ENCODE peak calls at places on chromosomes 3 and 15, in nine cellular contexts. T is HFFc6, X is IMR-90, W is AG04450, N is cardiac fibroblast, B is omental fat pad, I is endothelial cell, P is AG09309, A is ovary. O is an unnamed sample.

GRCh38 chr3:107315136-107315535 is 62.1 kb upstream of the CCDC54 start:
- DNase-seq in X (peak), W (no peak), N (peak), T (no peak), I (no peak), A (no peak), P (peak), B (no peak), O (no peak)

GRCh38 chr3:53680026-53680425 is 166.2 kb downstream of the CHDH start:
- DNase-seq in A (peak), I (no peak), P (no peak), B (no peak), N (peak), W (no peak), T (no peak), X (peak), O (no peak)

GRCh38 chr15:40939909-40940801 is 11.0 kb downstream of the DLL4 start:
- DNase-seq in A (no peak), B (no peak), P (no peak), W (no peak), N (no peak), I (peak), T (no peak), X (no peak), O (no peak)

GRCh38 chr3:105277656-105278055 is 89.1 kb upstream of the ALCAM start:
- DNase-seq in I (no peak), P (peak), X (peak), W (no peak), B (no peak), A (no peak), T (peak), N (peak), O (no peak)

GRCh38 chr3:12180218-12180617 is 21.5 kb upstream of the TIMP4 start:
- DNase-seq in N (peak), X (peak), A (peak), W (no peak), I (peak), P (no peak), T (no peak), B (no peak), O (no peak)

GRCh38 chr15:74227968-74228722 is 8.0 kb upstream of the CCDC33 start:
- DNase-seq in B (no peak), W (no peak), T (no peak), X (no peak), P (no peak), N (peak), I (no peak), A (peak), O (no peak)

GRCh38 chr15:59222906-59223579 is 16.4 kb downstream of the LDHAL6B start:
- DNase-seq in T (no peak), N (no peak), W (no peak), X (no peak), I (no peak), A (no peak), P (no peak), B (no peak), O (no peak)

GRCh38 chr3:37662708-37663107 is 199.0 kb upstream of the CTDSPL start:
- DNase-seq in I (no peak), B (no peak), T (no peak), X (no peak), W (no peak), P (no peak), N (no peak), A (no peak), O (no peak)

GRCh38 chr3:99927651-99928390 is 110.2 kb downstream of the CMSS1 start:
- DNase-seq in W (no peak), A (no peak), B (no peak), P (no peak), X (no peak), N (no peak), T (no peak), I (no peak), O (no peak)

GRCh38 chr3:120763601-120764000 is 21.1 kb downstream of the GTF2E1 start:
- DNase-seq in N (no peak), B (no peak), X (no peak), W (no peak), P (no peak), T (no peak), A (no peak), I (no peak), O (no peak)

GRCh38 chr15:36831915-36832310 is 252.5 kb downstream of the CDIN1 start:
- DNase-seq in W (no peak), T (no peak), B (no peak), A (no peak), X (no peak), I (no peak), N (no peak), P (no peak), O (no peak)

GRCh38 chr3:23607184-23607847 is 198.4 kb upstream of the UBE2E1 start:
- DNase-seq in W (no peak), I (no peak), T (no peak), P (no peak), N (peak), B (no peak), X (peak), A (no peak), O (no peak)

GRCh38 chr15:80999623-81000036 is 1.1 kb upstream of the TLNRD1 start:
- DNase-seq in T (no peak), I (no peak), N (no peak), W (no peak), A (no peak), P (no peak), X (no peak), B (no peak), O (no peak)

GRCh38 chr15:56919708-56920637 is 1.5 kb downstream of the TCF12 start:
- DNase-seq in B (no peak), T (no peak), A (peak), W (no peak), X (peak), P (no peak), I (peak), N (peak), O (no peak)

GRCh38 chr15:22891426-22892210 is 53.2 kb downstream of the NIPA2 start:
- DNase-seq in B (no peak), T (no peak), X (no peak), N (no peak), A (no peak), P (no peak), I (no peak), W (no peak), O (no peak)

GRCh38 chr15:22892333-22892732 is 53.9 kb downstream of the NIPA2 start:
- DNase-seq in P (no peak), N (no peak), I (no peak), B (no peak), A (no peak), T (no peak), X (no peak), W (no peak), O (no peak)

GRCh38 chr15:22895465-22896190 is 57.2 kb downstream of the NIPA2 start:
- DNase-seq in A (no peak), W (no peak), P (no peak), B (no peak), I (no peak), T (peak), N (no peak), X (peak), O (no peak)

GRCh38 chr15:22893881-22894280 is 55.4 kb downstream of the NIPA2 start:
- DNase-seq in N (no peak), X (no peak), I (no peak), B (no peak), W (no peak), T (no peak), P (no peak), A (no peak), O (no peak)

DNA sequence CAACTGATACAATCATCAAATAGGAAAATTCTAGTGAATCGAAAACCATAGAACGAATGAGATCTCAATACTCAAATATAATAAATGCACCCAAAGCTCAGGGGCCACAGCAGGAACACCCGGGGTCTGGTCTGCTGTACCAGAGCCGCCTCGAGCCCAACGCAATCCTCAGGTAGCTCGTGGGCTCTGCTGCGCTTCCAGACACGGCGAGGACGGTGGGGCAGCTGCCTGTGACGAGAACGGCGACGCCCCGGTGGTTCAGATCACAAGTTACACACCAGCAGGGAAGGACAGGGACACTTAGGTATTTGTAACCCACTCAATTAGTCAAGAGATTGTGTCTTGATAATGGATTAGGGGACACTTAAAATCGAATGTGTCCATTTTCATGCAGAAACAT is 54.6 kb downstream of the NIPA2 start:
- DNase-seq in I (no peak), X (no peak), T (no peak), W (no peak), B (no peak), A (no peak), P (no peak), N (no peak), O (no peak)
- TF ChIP-seq CTCF in I (no peak), X (no peak), T (no peak), W (no peak), B (no peak), A (no peak), P (no peak), N (no peak), O (no peak)

GRCh38 chr15:52349062-52349700 is 53.6 kb upstream of the MYO5C start:
- DNase-seq in T (peak), A (no peak), B (no peak), P (no peak), I (no peak), X (peak), N (peak), W (no peak), O (no peak)
- TF ChIP-seq CTCF in T (no peak), A (no peak), B (no peak), P (no peak), I (no peak), X (peak), N (no peak), W (no peak), O (no peak)

GRCh38 chr15:64656508-64656907 is 118.9 kb downstream of the RBPMS2 start:
- DNase-seq in A (no peak), X (no peak), I (no peak), N (no peak), T (no peak), B (no peak), P (no peak), W (no peak), O (no peak)

GRCh38 chr15:64651573-64652260 is 123.7 kb downstream of the RBPMS2 start:
- DNase-seq in B (no peak), W (no peak), N (no peak), X (peak), T (peak), P (no peak), I (no peak), A (no peak), O (no peak)

DNA sequence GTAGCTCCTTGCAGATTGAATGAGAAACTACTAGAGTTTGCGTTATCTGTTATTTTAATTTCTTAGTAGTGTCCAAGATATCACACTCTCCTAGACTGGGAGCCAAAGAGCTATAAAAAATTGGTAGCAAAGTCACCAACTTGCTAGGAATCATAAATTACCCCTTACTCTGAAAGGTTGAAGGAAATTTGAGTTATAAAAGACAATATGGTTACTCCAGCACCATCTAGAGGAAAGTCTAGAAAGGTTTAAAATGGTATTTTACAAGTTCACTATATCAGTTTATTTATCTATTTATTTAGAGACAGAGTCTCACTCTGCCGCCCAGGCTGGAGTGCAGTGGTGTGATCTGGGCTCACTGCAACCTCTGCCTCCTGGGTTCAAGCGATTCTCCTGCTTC is 121.6 kb downstream of the RBPMS2 start:
- DNase-seq in N (peak), T (no peak), B (no peak), P (no peak), I (no peak), W (no peak), X (peak), A (no peak), O (no peak)
- TF ChIP-seq CTCF in N (peak), T (peak), B (no peak), P (peak), I (no peak), W (peak), X (peak), A (no peak), O (peak)

GRCh38 chr3:119343719-119344118 is 49.5 kb downstream of the ARHGAP31 start:
- DNase-seq in X (no peak), I (no peak), P (no peak), B (no peak), A (no peak), W (no peak), N (no peak), T (no peak), O (no peak)
- TF ChIP-seq CTCF in X (no peak), I (no peak), P (no peak), B (no peak), A (no peak), W (no peak), N (no peak), T (no peak), O (no peak)

GRCh38 chr3:58419782-58420512 is 13.7 kb downstream of the PDHB start:
- DNase-seq in N (peak), I (no peak), B (no peak), A (no peak), W (no peak), T (peak), X (peak), P (no peak), O (no peak)
- TF ChIP-seq CTCF in N (peak), I (no peak), B (no peak), A (no peak), W (no peak), T (peak), X (no peak), P (peak), O (no peak)

GRCh38 chr3:31687020-31687802 is 154.5 kb downstream of the STT3B start:
- DNase-seq in T (no peak), P (no peak), N (no peak), W (no peak), B (no peak), X (no peak), A (no peak), I (no peak), O (no peak)

GRCh38 chr3:31693346-31693745 is 160.6 kb downstream of the STT3B start:
- DNase-seq in B (no peak), P (no peak), X (no peak), W (no peak), I (no peak), N (no peak), A (no peak), T (no peak), O (no peak)

GRCh38 chr3:31692714-31693113 is 160.0 kb downstream of the STT3B start:
- DNase-seq in W (no peak), N (no peak), P (no peak), B (no peak), A (no peak), T (no peak), I (no peak), X (no peak), O (no peak)

GRCh38 chr3:31688847-31689246 is 156.1 kb downstream of the STT3B start:
- DNase-seq in W (no peak), A (no peak), N (peak), I (no peak), X (no peak), B (no peak), P (no peak), T (no peak), O (no peak)
- TF ChIP-seq CTCF in W (no peak), A (no peak), N (no peak), I (no peak), X (no peak), B (no peak), P (no peak), T (no peak), O (no peak)

DNA sequence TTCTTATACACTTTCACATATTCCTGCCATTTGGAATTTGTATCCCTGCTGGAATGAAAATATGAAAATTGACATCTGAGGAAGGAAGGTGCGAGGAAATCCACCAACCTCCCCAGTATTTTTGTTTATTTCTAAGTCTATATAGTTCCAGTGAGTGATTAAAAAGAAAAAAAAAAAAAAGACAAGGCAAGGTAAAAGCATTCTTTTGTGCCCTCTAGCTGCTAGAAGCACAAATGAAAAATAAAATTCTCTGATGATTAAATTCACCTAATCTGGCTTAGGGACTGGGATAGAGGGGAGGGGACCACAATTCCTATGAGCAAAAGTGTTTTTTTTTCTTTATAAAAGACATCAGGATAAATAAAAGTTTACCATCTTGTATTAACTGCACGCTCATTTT is 370.9 kb downstream of the NR2F2 start:
- DNase-seq in N (no peak), I (no peak), W (no peak), P (no peak), B (no peak), A (no peak), X (no peak), T (no peak), O (no peak)
- TF ChIP-seq CTCF in N (no peak), I (no peak), W (no peak), P (no peak), B (no peak), A (no peak), X (no peak), T (no peak), O (peak)

DNA sequence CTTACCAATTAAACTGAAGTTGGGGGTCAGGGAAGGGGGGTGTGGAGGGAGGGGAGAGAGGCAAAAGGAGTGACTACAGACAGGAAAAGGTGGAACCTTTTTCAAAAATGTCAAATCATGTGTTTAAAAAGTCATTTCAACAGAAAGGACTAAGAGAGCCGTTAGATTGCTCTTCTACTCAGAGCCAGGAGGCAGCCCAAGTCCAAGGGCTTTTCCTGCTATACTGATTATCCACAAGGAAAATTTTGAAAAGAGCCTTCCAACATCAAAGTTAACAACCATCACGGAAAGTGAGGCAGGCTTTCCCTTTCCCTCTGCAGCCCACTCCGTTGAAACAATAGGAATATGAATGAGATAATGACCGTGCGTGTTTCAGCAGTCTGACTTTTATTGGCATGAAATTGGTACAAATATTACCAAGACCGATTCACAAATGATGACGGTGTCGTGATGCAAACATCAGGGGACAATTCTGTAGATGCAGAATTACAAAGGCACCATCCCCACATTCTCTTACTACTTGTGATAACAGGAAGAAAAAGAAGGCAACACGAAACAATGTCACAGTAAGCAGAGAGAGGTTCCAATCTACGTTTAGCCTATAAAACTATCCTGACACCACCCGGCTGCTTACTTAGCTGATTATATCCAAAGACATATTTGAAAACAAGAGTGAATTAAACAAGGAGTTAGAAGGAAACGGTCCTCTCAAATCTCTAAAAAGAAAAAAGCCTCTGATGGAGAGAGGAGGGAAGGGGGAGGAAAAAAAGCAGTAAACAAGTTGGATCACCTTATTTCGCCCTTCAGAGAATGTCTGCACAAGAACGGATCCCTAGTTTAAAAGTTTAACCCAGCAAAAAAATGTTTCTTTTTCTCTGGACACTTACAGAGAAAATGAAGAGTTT is 453.7 kb downstream of the FOXP1 start:
- DNase-seq in W (no peak), I (no peak), X (peak), B (no peak), T (peak), P (no peak), A (no peak), N (peak), O (no peak)
- TF ChIP-seq CTCF in W (no peak), I (no peak), X (no peak), B (no peak), T (no peak), P (no peak), A (no peak), N (no peak), O (no peak)

DNA sequence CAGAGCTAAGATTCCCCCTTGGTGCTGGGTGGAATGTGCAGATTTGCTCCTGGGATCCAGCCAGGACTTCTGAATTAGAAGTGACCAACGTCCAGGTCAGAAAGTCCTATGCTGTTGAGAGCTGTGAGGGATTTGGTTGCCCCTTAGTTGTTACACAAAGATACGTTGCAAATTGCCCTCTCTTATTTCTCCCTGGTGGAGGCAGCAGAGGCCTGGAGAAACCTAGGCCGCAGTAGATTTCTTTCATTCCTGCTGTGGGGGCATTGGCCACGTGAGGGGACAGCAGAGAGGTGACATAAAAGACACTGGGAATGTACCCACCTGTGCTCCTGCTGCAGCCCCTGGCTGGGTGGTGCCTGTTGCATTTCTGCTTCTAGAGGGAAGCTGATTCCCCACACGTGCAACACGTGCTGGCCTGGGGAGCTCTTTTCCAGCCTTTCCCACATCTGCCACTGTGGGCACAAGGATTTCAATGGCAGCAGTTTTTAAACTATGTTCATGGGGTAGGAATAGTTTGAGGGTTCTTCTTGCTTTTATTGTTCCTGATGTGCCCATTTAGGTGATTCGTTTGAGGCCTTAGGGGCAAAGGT is 65.7 kb downstream of the SYNM start:
- DNase-seq in B (no peak), P (no peak), T (no peak), A (no peak), W (no peak), X (no peak), N (no peak), I (no peak), O (no peak)
- TF ChIP-seq CTCF in B (no peak), P (no peak), T (no peak), A (no peak), W (no peak), X (no peak), N (no peak), I (no peak), O (peak)

GRCh38 chr3:181354140-181354539 is 357.6 kb upstream of the SOX2 start:
- DNase-seq in A (no peak), B (no peak), I (no peak), T (no peak), W (no peak), P (no peak), N (no peak), X (no peak), O (no peak)
- TF ChIP-seq CTCF in A (no peak), B (no peak), I (no peak), T (no peak), W (no peak), P (no peak), N (no peak), X (no peak), O (no peak)